ENCODE peak calls at places on chromosome 16, in ten cellular contexts. A is ureter; C is mesendoderm; M is stimulated activated CD8-positive, alpha-beta memory T cell treated with anti-CD3 and anti-CD28 coated beads, Interleukin-2, amount 100 ng/mL, for 1 hour; G is activated T-cell treated with anti-CD3 and anti-CD28 coated beads for 1 hour; Y is SK-N-SH; Q is progenitor cell of endocrine pancreas; E is CD8-positive, alpha-beta T cell; X is GM12865; J is GM04504. S is an unnamed sample.
A peak's percentile ranks its signal among the peaks of the same experiment; 100 is the strongest.

GRCh38 chr16:17211797-17212196 is 259.0 kb downstream of the XYLT1 start:
- DNase-seq in A (no peak), C (peak; percentile 87), M (no peak), G (peak; percentile 13), Y (peak; percentile 21), Q (no peak), E (peak; percentile 37), X (peak; percentile 35), J (no peak), S (no peak)

GRCh38 chr16:85330694-85331188 is 218.5 kb upstream of the CIBAR2 start:
- DNase-seq in A (no peak), C (peak; percentile 98), M (no peak), G (no peak), Y (peak; percentile 80), Q (no peak), E (peak; percentile 23), X (peak; percentile 57), J (peak; percentile 81), S (no peak)

GRCh38 chr16:68644715-68645493 is at the start of gene CDH3:
- DNase-seq in A (peak; percentile 56), C (peak; percentile 87), M (no peak), G (no peak), Y (peak; percentile 64), Q (peak; percentile 85), E (peak; percentile 29), X (no peak), J (no peak), S (no peak)

GRCh38 chr16:2152695-2153506 is 2.7 kb upstream of the TRAF7 start:
- DNase-seq in A (no peak), C (peak; percentile 52), M (no peak), G (no peak), Y (no peak), Q (no peak), E (no peak), X (peak; percentile 69), J (no peak), S (no peak)

GRCh38 chr16:85209526-85210121 is 97.4 kb upstream of the CIBAR2 start:
- DNase-seq in A (no peak), C (no peak), M (no peak), G (no peak), Y (no peak), Q (no peak), E (no peak), X (no peak), J (no peak), S (no peak)

GRCh38 chr16:554640-555413 is 5.4 kb upstream of the PRR35 start:
- DNase-seq in A (peak; percentile 61), C (no peak), M (no peak), G (no peak), Y (no peak), Q (no peak), E (no peak), X (no peak), J (peak; percentile 71), S (no peak)

GRCh38 chr16:56275076-56275475 is 83.8 kb downstream of the GNAO1 start:
- DNase-seq in A (no peak), C (no peak), M (no peak), G (no peak), Y (no peak), Q (no peak), E (no peak), X (no peak), J (no peak), S (no peak)

GRCh38 chr16:49643429-49644142 is 212.3 kb downstream of the ZNF423 start:
- DNase-seq in A (no peak), C (no peak), M (no peak), G (no peak), Y (no peak), Q (no peak), E (no peak), X (no peak), J (no peak), S (no peak)

GRCh38 chr16:66275795-66276428 is 90.6 kb upstream of the CDH5 start:
- DNase-seq in A (peak; percentile 54), C (peak; percentile 89), M (no peak), G (no peak), Y (peak; percentile 55), Q (peak; percentile 41), E (no peak), X (peak; percentile 43), J (no peak), S (peak; percentile 30)

S was measured in CD4-positive, CD25-positive, alpha-beta regulatory T cell.